ENCODE peak calls at places on chromosomes 16 and 17, in six cellular contexts. C, G, N, K, D and L are unnamed samples.

GRCh38 chr17:51474764-51475163 is 214.4 kb downstream of the UTP18 start:
- DNase-seq in C (no peak), G (no peak), N (no peak), K (no peak), D (no peak), L (no peak)

GRCh38 chr17:38428643-38429371 is 543 bp downstream of the ARHGAP23 start:
- DNase-seq in C (no peak), G (no peak), N (peak; percentile 46), K (no peak), D (peak; percentile 67), L (peak; percentile 65)

GRCh38 chr16:2236362-2237075 is at the start of gene DNASE1L2:
- DNase-seq in C (no peak), G (no peak), N (no peak), K (no peak), D (no peak), L (peak; percentile 18)

GRCh38 chr16:79533292-79533691 is 67.2 kb downstream of the MAF start:
- DNase-seq in C (no peak), G (no peak), N (no peak), K (no peak), D (no peak), L (no peak)

GRCh38 chr17:36534117-36534880 is at the start of gene MYO19:
- DNase-seq in C (peak; percentile 98), G (no peak), N (peak; percentile 44), K (peak; percentile 55), D (peak; percentile 93), L (peak; percentile 44)

GRCh38 chr16:29820730-29821662 is 734 bp downstream of the MVP start:
- DNase-seq in C (peak; percentile 47), G (no peak), N (no peak), K (no peak), D (peak; percentile 77), L (no peak)

GRCh38 chr17:6455321-6455705 is 11.1 kb downstream of the PIMREG start:
- DNase-seq in C (peak; percentile 30), G (no peak), N (peak; percentile 17), K (no peak), D (no peak), L (peak; percentile 9)

GRCh38 chr17:47465165-47465564 is 65.7 kb upstream of the NPEPPS start:
- DNase-seq in C (no peak), G (no peak), N (no peak), K (no peak), D (no peak), L (no peak)

GRCh38 chr16:49274936-49275730 is 6.5 kb downstream of the CBLN1 start:
- DNase-seq in C (no peak), G (no peak), N (no peak), K (no peak), D (no peak), L (no peak)

GRCh38 chr17:79945591-79946255 is 89.9 kb downstream of the TBC1D16 start:
- DNase-seq in C (no peak), G (no peak), N (no peak), K (no peak), D (no peak), L (no peak)

GRCh38 chr16:49700222-49700927 is 155.5 kb downstream of the ZNF423 start:
- DNase-seq in C (no peak), G (no peak), N (no peak), K (no peak), D (no peak), L (no peak)

GRCh38 chr17:37786481-37786880 is 41.6 kb upstream of the HNF1B start:
- DNase-seq in C (no peak), G (no peak), N (peak; percentile 88), K (no peak), D (no peak), L (no peak)

GRCh38 chr17:43650471-43650870 is 11.3 kb downstream of the MEOX1 start:
- DNase-seq in C (no peak), G (no peak), N (no peak), K (no peak), D (no peak), L (no peak)

GRCh38 chr16:47056704-47057630 is 83.5 kb upstream of the DNAJA2 start:
- DNase-seq in C (no peak), G (no peak), N (no peak), K (no peak), D (no peak), L (no peak)

GRCh38 chr16:11303405-11304138 is 22.4 kb upstream of the PRM1 start:
- DNase-seq in C (peak; percentile 55), G (no peak), N (no peak), K (no peak), D (no peak), L (peak; percentile 54)

GRCh38 chr16:66382171-66382965 is 15.9 kb downstream of the CDH5 start:
- DNase-seq in C (peak; percentile 95), G (no peak), N (peak; percentile 92), K (no peak), D (peak; percentile 47), L (no peak)

GRCh38 chr16:85454171-85454883 is 158.8 kb upstream of the GSE1 start:
- DNase-seq in C (no peak), G (no peak), N (no peak), K (no peak), D (no peak), L (no peak)

GRCh38 chr17:70365098-70365583 is 195.8 kb downstream of the KCNJ2 start:
- DNase-seq in C (no peak), G (no peak), N (peak; percentile 78), K (no peak), D (no peak), L (peak; percentile 8)

GRCh38 chr16:19135896-19136438 is 22.2 kb downstream of the ITPRIPL2 start:
- DNase-seq in C (peak; percentile 88), G (no peak), N (peak; percentile 50), K (no peak), D (peak; percentile 67), L (peak; percentile 54)

GRCh38 chr17:356671-357434 is 4.2 kb upstream of the RPH3AL start:
- DNase-seq in C (no peak), G (no peak), N (no peak), K (no peak), D (no peak), L (no peak)

GRCh38 chr17:41149652-41149985 is at the start of gene KRTAP4-5:
- DNase-seq in C (no peak), G (no peak), N (no peak), K (no peak), D (no peak), L (no peak)

DNA sequence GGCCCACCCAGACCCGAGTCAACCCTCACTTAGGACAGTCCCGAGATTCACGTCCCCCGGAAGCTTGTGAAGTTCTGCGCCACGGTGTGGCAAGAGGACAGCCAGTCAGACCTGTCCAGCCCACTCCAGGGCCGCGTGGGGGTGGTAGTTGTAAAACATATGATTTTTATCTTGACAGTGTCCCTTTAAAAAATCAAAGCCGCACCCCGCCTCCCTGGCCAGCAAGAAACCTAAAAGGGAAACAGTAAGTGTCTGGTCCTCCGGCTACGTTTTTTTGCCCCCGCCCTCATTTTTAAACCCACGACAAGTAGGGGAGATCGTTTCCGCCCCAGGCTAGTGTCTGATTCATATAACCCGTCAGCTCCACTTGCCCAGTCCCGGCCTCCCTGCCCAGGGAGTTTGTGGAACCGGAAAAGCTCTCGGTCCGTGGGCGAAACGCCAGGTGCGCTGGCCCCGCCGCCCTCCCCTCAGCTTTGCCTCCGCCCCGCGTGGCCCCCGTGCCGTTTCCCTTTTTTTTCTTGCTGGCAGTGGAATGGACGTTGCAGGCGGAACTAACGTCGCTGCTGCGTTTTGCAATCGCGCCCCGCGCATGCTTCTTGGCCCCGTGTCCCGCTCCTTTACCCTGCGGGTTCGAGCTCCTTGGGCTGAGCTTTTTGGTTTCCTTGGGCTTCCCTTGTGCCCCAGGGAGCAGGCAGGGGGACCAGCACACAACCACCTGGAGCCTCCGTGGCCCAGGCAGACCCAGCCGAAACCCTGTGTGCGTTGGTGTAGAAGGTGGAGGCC is 13.3 kb upstream of the NUDT16L1 start:
- DNase-seq in C (peak; percentile 97), G (no peak), N (peak; percentile 67), K (no peak), D (no peak), L (peak; percentile 86)
- H3K4me3 ChIP-seq in C (peak overlapping the region; percentile 37), G (no peak overlapping the region), N (peak overlapping the region; percentile 18), K (no peak overlapping the region), D (no peak overlapping the region), L (peak overlapping the region; percentile 48)

GRCh38 chr17:2067559-2067958 is 12.7 kb downstream of the HIC1 start:
- DNase-seq in C (no peak), G (no peak), N (peak; percentile 56), K (no peak), D (no peak), L (peak; percentile 60)
- H3K4me3 ChIP-seq in C (no peak overlapping the region), G (no peak overlapping the region), N (no peak overlapping the region), K (no peak overlapping the region), D (no peak overlapping the region), L (no peak overlapping the region)

DNA sequence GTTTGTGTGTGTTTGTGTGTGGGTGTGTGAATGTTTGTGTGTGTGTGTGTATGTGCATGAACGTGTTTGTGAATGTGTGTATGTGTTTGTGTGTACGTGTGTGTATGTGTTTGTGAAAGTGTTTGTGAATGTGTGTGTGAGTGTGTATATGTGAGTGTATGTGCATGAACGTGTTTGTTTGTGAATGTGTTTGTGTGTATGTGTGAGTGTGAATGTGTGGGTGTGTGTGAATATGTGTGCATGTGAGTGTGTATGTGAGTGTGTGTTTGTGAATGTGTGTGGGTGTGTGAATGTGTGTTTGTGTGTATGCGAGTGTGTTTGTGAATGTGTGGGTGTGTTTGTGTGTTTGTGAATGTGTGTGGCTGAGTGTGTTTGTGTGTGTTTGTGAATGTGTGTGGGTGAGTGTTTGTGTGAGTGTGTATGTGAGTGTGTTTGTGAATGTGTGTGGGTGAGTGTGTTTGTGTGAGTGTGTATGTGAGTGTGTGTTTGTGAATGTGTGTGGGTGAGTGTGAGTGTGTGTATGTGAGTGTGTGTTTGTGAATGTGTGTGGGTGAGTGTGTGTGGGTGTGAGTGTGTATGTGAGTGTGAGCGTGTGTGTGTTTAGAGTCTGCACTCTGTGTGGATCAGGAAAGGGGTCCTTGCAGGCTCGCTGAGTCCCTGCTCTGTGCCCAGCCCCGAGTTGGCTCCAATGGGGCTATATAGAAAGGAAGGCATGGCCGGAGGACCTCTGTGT is 890 bp upstream of the CD300A start:
- DNase-seq in C (no peak), G (no peak), N (no peak), K (no peak), D (no peak), L (no peak)
- H3K4me3 ChIP-seq in C (no peak overlapping the region), G (no peak overlapping the region), N (no peak overlapping the region), K (no peak overlapping the region), D (no peak overlapping the region), L (no peak overlapping the region)

DNA sequence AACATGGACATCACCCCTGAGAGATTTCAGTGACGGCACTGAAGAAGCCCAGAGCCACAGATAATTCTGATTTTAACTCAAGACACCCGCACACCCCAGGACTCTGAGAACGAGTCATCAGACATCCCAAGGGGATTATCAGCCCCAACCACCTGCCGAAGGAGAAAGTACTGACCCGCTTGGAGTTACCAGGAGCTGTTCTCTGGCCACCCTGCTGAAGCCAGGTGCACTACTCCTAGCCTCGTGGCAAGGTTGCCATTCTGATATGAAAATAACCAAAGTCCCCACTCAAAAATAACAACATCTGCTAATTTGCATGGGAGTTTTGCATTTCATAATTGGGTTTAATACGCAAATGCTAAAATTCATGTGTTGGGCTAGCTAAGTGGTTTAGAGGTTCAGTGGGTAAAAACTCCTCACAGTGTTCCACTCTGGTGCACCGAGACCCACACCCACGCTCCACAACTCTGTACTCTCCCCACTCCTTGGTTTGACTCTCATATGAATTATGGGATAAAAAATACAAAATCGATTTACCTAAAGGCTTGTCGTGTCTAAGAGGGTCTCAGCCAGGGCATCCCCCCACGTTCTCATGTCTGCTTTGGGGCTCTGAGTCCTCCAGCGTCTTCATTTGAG is 143.0 kb upstream of the NOL11 start:
- DNase-seq in C (no peak), G (no peak), N (no peak), K (no peak), D (no peak), L (no peak)
- H3K4me3 ChIP-seq in C (no peak overlapping the region), G (no peak overlapping the region), N (no peak overlapping the region), K (no peak overlapping the region), D (no peak overlapping the region), L (no peak overlapping the region)